ENCODE peak calls at places on chromosomes 5 and 9, in four cellular contexts. K is AG10803, Q is AG09309, M is adipocyte. B is an unnamed sample.

GRCh38 chr5:169717298-169717697 is 80.2 kb downstream of the DOCK2 start:
- DNase-seq in Q (peak; percentile 55), K (peak; percentile 49), M (peak; percentile 42), B (no peak)

GRCh38 chr5:143142596-143143435 is 260.7 kb downstream of the NR3C1 start:
- DNase-seq in M (peak; percentile 39), Q (peak; percentile 88), K (peak; percentile 48), B (no peak)

GRCh38 chr9:136792321-136793062 is 1.3 kb downstream of the TMEM141 start:
- DNase-seq in M (no peak), K (no peak), Q (no peak), B (no peak)

GRCh38 chr5:58462623-58463230 is 2.8 kb upstream of the PLK2 start:
- DNase-seq in K (peak; percentile 60), M (peak; percentile 82), Q (no peak), B (no peak)

GRCh38 chr5:102481044-102481715 is 17.6 kb downstream of the SLCO6A1 start:
- DNase-seq in Q (no peak), M (peak; percentile 17), K (no peak), B (no peak)

GRCh38 chr5:73318308-73318719 is 130.3 kb downstream of the FOXD1 start:
- DNase-seq in Q (no peak), K (peak; percentile 70), M (no peak), B (no peak)

GRCh38 chr5:10577371-10578291 is 13.8 kb downstream of the ANKRD33B start:
- DNase-seq in Q (no peak), M (no peak), K (peak; percentile 62), B (no peak)

GRCh38 chr9:95389373-95389772 is 71.9 kb upstream of the FANCC start:
- DNase-seq in K (no peak), M (no peak), Q (no peak), B (no peak)

GRCh38 chr5:74409737-74410136 is 230.8 kb downstream of the ENC1 start:
- DNase-seq in M (no peak), Q (no peak), K (no peak), B (no peak)

DNA sequence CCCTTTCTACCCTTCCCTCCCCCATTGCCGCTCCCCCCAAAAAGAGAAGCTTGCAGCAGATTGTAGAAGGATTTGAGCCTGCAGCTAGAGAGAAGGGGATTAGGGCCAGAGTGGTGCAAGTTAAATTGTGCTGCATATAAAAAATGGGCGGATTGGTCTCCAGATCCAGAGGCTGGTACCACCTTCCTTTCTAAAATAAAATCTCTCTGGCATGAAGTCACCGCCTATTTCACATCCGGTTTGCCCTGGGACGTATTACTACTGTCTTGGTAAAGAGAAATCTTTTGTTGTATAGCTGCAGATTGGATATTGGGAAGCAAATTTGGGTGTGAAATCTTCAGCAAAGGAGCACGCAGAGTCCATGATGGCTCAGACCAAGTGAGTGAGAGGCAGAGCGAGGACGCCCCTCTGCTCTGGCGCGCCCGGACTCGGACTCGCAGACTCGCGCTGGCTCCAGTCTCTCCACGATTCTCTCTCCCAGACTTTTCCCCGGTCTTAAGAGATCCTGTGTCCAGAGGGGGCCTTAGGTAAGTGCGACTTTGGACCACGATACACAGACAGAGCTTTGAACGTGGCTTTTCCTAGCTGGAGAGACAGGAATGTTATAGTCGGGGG is at the start of gene GABRA1:
- DNase-seq in Q (no peak), K (no peak), M (no peak), B (no peak)
- H3K4me3 ChIP-seq in Q (no peak within 1 kb of the TSS), K (no peak within 1 kb of the TSS), M (peak within 1 kb of the TSS; percentile 63), B (peak within 1 kb of the TSS; percentile 48)

GRCh38 chr9:72529531-72529930 is 8.1 kb downstream of the TMC1 start:
- DNase-seq in K (no peak), Q (no peak), M (no peak), B (no peak)

GRCh38 chr9:72524820-72525539 is 3.6 kb downstream of the TMC1 start:
- DNase-seq in M (peak; percentile 86), Q (peak; percentile 97), K (peak; percentile 95), B (peak; percentile 94)

GRCh38 chr9:72527801-72528195 is 6.4 kb downstream of the TMC1 start:
- DNase-seq in M (peak; percentile 47), K (no peak), Q (no peak), B (no peak)

GRCh38 chr9:72526901-72527800 is 5.7 kb downstream of the TMC1 start:
- DNase-seq in K (peak; percentile 93), Q (peak; percentile 83), M (peak; percentile 96), B (peak; percentile 88)
- H3K4me3 ChIP-seq in K (peak overlapping the region; percentile 52), Q (peak overlapping the region; percentile 18), M (peak overlapping the region; percentile 76), B (peak overlapping the region; percentile 27)

GRCh38 chr5:470961-471749 is 28.2 kb downstream of the EXOC3 start:
- DNase-seq in Q (no peak), K (no peak), M (no peak), B (no peak)

GRCh38 chr5:472076-472655 is 29.2 kb downstream of the EXOC3 start:
- DNase-seq in M (peak; percentile 21), K (no peak), Q (no peak), B (no peak)

GRCh38 chr5:472656-473343 is 29.8 kb downstream of the EXOC3 start:
- DNase-seq in M (peak; percentile 95), Q (peak; percentile 17), K (peak; percentile 77), B (peak; percentile 15)

GRCh38 chr5:469752-470483 is 26.9 kb downstream of the EXOC3 start:
- DNase-seq in K (no peak), Q (no peak), M (no peak), B (no peak)

GRCh38 chr5:471750-472058 is 28.7 kb downstream of the EXOC3 start:
- DNase-seq in M (no peak), K (no peak), Q (no peak), B (no peak)
- H3K4me3 ChIP-seq in M (peak overlapping the region; percentile 87), K (peak overlapping the region; percentile 73), Q (peak overlapping the region; percentile 63), B (peak overlapping the region; percentile 65)

GRCh38 chr5:964821-965220 is 43.8 kb upstream of the NKD2 start:
- DNase-seq in K (no peak), M (no peak), Q (no peak), B (no peak)
- H3K4me3 ChIP-seq in K (no peak overlapping the region), M (peak overlapping the region; percentile 47), Q (no peak overlapping the region), B (no peak overlapping the region)

DNA sequence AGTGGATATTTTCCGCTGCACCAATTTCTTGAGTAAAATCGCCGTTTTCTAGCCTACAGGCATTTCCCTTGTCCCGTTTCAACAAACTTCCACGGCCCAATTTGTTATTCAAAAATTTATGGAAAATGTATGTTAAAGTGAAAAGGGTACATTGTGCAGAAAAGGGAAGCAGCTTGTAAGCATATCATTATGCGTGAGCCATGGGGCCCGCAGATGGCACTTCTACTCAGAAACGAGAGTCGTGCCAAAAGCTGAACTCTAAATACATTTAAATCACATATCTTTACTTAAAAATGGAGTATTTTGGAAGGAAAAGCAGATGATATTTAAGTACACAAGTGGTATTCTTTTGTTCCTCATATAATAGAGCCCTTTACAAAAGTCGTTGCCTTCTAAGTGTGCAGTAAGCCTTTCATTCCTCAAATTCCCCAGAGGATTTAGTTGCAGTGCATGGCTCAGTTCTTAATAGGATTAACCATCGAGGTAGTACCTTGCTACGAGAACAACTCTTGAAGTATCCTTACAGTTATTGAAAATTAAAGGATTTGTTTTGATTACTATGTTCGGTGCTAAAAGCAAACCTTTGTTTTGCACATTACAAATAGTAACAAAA is 1227.1 kb upstream of the WWC1 start:
- DNase-seq in K (no peak), Q (no peak), M (no peak), B (peak; percentile 97)
- H3K4me3 ChIP-seq in K (no peak overlapping the region), Q (no peak overlapping the region), M (no peak overlapping the region), B (peak overlapping the region; percentile 15)

DNA sequence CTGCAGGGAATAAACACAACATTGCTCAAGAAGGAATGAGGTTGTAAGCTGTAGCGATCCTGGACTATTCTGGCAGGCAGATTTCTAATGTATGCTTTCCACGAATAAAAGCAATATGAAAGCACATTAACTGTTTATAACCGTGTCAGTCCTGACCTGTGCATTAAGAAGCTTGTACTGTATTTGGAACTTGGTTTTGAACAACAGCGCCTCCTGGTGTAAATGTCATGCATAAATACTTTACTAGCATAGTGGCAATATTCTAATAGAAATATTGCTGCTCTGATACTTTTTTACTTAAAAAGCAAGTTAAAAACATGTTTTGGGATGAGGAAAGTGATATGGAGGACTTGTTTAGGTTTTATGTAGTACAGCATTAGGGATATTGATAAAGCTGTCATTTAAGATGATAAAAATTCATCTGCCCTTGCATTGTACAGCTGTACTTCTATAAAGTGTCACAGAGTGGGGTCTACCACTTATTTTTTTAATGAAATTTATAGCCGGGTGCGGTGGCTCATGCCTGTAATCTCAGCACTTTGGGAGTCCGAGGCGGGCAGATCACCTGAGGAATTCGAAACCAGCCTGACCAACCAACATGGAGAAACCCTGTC is 70.7 kb upstream of the GNE start:
- DNase-seq in M (peak; percentile 86), Q (peak; percentile 46), K (peak; percentile 74), B (peak; percentile 41)
- H3K4me3 ChIP-seq in M (no peak overlapping the region), Q (no peak overlapping the region), K (no peak overlapping the region), B (no peak overlapping the region)

B was measured in retinal pigment epithelial cell.